ENCODE peak calls at places on chromosomes 2 and 18, in ten cellular contexts. Z is fibroblast of pulmonary artery, H is cardiac muscle cell, S is brain microvascular endothelial cell, P is ovary, C is endothelial cell of umbilical vein, D is epithelial cell of esophagus, M is neural progenitor cell, J is fibroblast of lung, F is lower lobe of right lung. B is an unnamed sample.

GRCh38 chr18:63890226-63890949 is 2.9 kb downstream of the SERPINB2 start:
- DNase-seq in P (no peak), Z (no peak), M (no peak), C (no peak), H (no peak), S (no peak), J (no peak), D (peak), F (no peak), B (no peak)

GRCh38 chr2:124836415-124836814 is 811.3 kb downstream of the CNTNAP5 start:
- DNase-seq in H (no peak), P (no peak), Z (peak), C (no peak), J (peak), F (no peak), D (no peak), M (no peak), S (no peak), B (no peak)

GRCh38 chr2:165406053-165406628 is 63.4 kb upstream of the CSRNP3 start:
- DNase-seq in F (no peak), C (no peak), S (peak), M (peak), P (no peak), H (no peak), D (peak), Z (no peak), J (peak), B (peak)

GRCh38 chr18:78105611-78106010 is 856.0 kb downstream of the GALR1 start:
- DNase-seq in J (no peak), M (no peak), D (no peak), H (no peak), P (no peak), S (no peak), Z (no peak), C (no peak), F (no peak), B (no peak)

GRCh38 chr2:187169864-187170263 is 278.2 kb downstream of the CALCRL start:
- DNase-seq in D (no peak), S (no peak), F (no peak), M (no peak), J (no peak), C (no peak), P (no peak), Z (no peak), H (peak), B (no peak)

GRCh38 chr18:62710417-62710816 is 4.9 kb upstream of the PHLPP1 start:
- DNase-seq in D (no peak), F (no peak), M (no peak), H (no peak), P (no peak), Z (no peak), C (no peak), S (no peak), J (peak), B (no peak)

GRCh38 chr18:58025733-58026132 is 18.3 kb upstream of the NEDD4L start:
- DNase-seq in M (no peak), S (no peak), C (no peak), Z (no peak), J (peak), F (no peak), P (no peak), D (peak), H (no peak), B (no peak)

GRCh38 chr2:69978157-69978904 is 16.9 kb upstream of the ASPRV1 start:
- DNase-seq in Z (no peak), P (no peak), F (no peak), J (no peak), H (no peak), M (no peak), D (no peak), C (no peak), S (no peak), B (no peak)

GRCh38 chr18:63306249-63306648 is 13.3 kb downstream of the BCL2 start:
- DNase-seq in Z (no peak), J (no peak), H (no peak), F (no peak), D (no peak), S (no peak), M (no peak), P (no peak), C (no peak), B (no peak)

GRCh38 chr2:183541766-183542165 is 417.5 kb downstream of the NUP35 start:
- DNase-seq in F (no peak), Z (no peak), M (no peak), P (no peak), J (peak), H (no peak), S (peak), D (peak), C (no peak), B (peak)

GRCh38 chr2:200377774-200378336 is 71.4 kb downstream of the SPATS2L start:
- DNase-seq in D (peak), P (no peak), C (no peak), F (no peak), J (no peak), M (no peak), Z (no peak), S (no peak), H (no peak), B (no peak)

GRCh38 chr2:77512521-77512920 is 9.7 kb downstream of the LRRTM4 start:
- DNase-seq in J (peak), Z (no peak), S (no peak), P (no peak), M (no peak), H (no peak), C (no peak), F (no peak), D (no peak), B (no peak)

GRCh38 chr2:85579266-85579935 is 2.0 kb downstream of the VAMP8 start:
- DNase-seq in M (no peak), S (no peak), P (no peak), J (no peak), F (peak), D (no peak), H (no peak), C (no peak), Z (no peak), B (no peak)

GRCh38 chr2:191866195-191866594 is 19.3 kb upstream of the CAVIN2 start:
- DNase-seq in H (no peak), F (no peak), C (no peak), Z (no peak), M (no peak), D (no peak), S (no peak), P (no peak), J (no peak), B (no peak)
- TF ChIP-seq CTCF in H (no peak), F (no peak), C (no peak), Z (no peak), M (peak), D (no peak), S (no peak), P (no peak), J (no peak), B (no peak)

GRCh38 chr2:178909507-178909906 is 102.3 kb upstream of the TTN start:
- DNase-seq in M (no peak), D (no peak), H (no peak), C (no peak), F (no peak), S (no peak), Z (no peak), P (no peak), J (no peak), B (no peak)

GRCh38 chr2:178905266-178905665 is 98.0 kb upstream of the TTN start:
- DNase-seq in H (no peak), P (no peak), J (no peak), Z (no peak), M (no peak), D (no peak), C (no peak), F (no peak), S (no peak), B (peak)

GRCh38 chr2:178912416-178913056 is 105.3 kb upstream of the TTN start:
- DNase-seq in Z (peak), P (no peak), C (no peak), J (peak), H (no peak), D (peak), S (no peak), M (no peak), F (no peak), B (no peak)

GRCh38 chr2:178910005-178910404 is 102.8 kb upstream of the TTN start:
- DNase-seq in F (no peak), H (no peak), Z (no peak), P (no peak), C (no peak), D (peak), S (no peak), J (no peak), M (no peak), B (no peak)

DNA sequence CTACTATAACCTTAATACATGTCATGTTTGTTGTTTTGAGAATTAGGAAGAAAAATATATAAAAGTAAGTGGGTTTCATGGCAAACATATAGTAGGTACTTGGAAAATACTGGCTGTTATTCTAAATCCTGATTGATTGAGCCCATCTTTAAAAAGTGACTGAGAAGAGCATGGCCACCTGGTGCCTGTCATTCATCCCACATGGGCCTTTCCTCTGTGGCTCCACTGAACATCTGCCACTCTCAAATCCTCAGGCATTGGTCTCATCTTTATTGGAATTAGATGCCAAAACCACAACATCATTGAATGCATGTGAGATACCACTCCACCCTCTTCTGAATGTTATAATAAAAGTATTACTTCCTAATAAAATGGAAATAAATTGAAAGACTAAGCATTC is 101.6 kb upstream of the TTN start:
- DNase-seq in M (no peak), H (no peak), C (no peak), D (no peak), Z (no peak), S (no peak), P (no peak), J (no peak), F (no peak), B (no peak)
- H3K4me3 ChIP-seq in M (no peak), H (no peak), C (no peak), D (no peak), Z (no peak), S (no peak), P (no peak), J (no peak), F (no peak), B (no peak)

DNA sequence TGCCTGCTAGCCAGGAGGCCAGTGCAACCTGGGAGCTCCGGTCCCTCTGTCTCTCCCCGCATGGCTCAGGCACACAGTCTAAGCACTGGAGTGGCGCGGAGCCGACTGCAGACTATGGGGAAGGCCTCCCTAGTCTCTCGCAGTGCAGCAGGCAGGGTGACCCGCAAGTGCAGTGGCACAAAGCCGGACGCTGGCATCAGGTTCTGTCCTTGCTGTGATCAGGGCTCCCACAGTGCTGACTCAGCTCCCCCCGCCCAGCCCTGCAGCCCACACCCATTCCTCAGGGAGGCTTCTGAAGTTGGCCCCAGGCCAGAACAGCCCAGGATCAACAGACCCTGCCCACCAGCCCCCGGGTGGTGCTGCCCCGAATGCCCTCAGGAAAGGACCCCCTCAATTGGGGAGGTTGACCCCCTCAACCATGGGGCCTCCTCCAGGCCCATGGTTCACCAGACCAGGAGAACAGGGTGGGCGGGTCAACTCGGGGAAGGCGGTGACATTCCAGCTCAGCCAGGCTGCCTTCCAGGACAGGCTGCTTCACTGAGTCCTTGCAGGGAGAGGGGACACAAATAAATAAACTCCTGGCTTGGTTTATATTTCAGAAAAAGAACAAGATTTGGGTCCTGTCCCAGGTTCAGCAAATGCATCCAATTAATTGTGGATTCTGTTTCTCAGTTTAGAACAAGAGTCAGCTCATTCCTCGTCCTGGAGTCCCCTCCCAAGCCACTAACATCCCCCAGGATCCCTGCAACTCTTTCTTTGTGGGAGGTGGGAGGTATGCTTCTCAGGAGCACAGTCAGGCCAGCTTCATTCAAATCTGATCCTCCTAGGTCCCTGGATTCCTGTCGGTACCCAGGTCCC is 12.2 kb downstream of the BIN1 start:
- DNase-seq in D (peak), M (peak), P (peak), Z (no peak), J (peak), C (no peak), F (peak), S (no peak), H (peak), B (no peak)
- TF ChIP-seq CTCF in D (no peak), M (no peak), P (no peak), Z (no peak), J (no peak), C (no peak), F (no peak), S (no peak), H (no peak), B (no peak)

GRCh38 chr2:178068823-178069454 is 3.6 kb downstream of the PDE11A start:
- DNase-seq in J (no peak), F (no peak), S (no peak), C (no peak), Z (no peak), P (no peak), D (no peak), H (no peak), M (no peak), B (no peak)

GRCh38 chr2:178070824-178071223 is 1.8 kb downstream of the PDE11A start:
- DNase-seq in M (no peak), Z (no peak), P (no peak), H (no peak), S (no peak), F (no peak), C (no peak), J (peak), D (no peak), B (no peak)

GRCh38 chr2:178072000-178072382 is 586 bp downstream of the PDE11A start:
- DNase-seq in F (no peak), H (no peak), D (no peak), Z (no peak), M (no peak), S (no peak), C (no peak), J (no peak), P (no peak), B (no peak)

GRCh38 chr2:178066890-178067669 is 5.5 kb downstream of the PDE11A start:
- DNase-seq in C (no peak), D (no peak), H (no peak), M (no peak), J (peak), S (no peak), P (no peak), Z (no peak), F (no peak), B (no peak)

GRCh38 chr2:178069551-178069950 is 3.0 kb downstream of the PDE11A start:
- DNase-seq in D (no peak), H (no peak), F (no peak), C (no peak), M (no peak), Z (no peak), S (no peak), J (peak), P (no peak), B (no peak)
- H3K4me3 ChIP-seq in D (no peak), H (no peak), F (no peak), C (no peak), M (no peak), Z (no peak), S (no peak), J (no peak), P (no peak), B (no peak)

GRCh38 chr2:45572979-45573378 is 38.1 kb downstream of the SRBD1 start:
- DNase-seq in F (no peak), C (no peak), S (no peak), P (no peak), H (no peak), M (no peak), J (no peak), D (no peak), Z (no peak), B (no peak)

GRCh38 chr2:45575881-45576280 is 35.2 kb downstream of the SRBD1 start:
- DNase-seq in F (peak), D (no peak), S (no peak), C (no peak), M (no peak), P (no peak), Z (no peak), H (no peak), J (no peak), B (no peak)

GRCh38 chr2:45582522-45582921 is 28.5 kb downstream of the SRBD1 start:
- DNase-seq in H (no peak), P (no peak), C (no peak), M (no peak), S (no peak), Z (no peak), J (no peak), F (no peak), D (no peak), B (no peak)

GRCh38 chr2:45577426-45577825 is 33.6 kb downstream of the SRBD1 start:
- DNase-seq in C (no peak), H (no peak), M (no peak), S (peak), P (no peak), F (no peak), D (no peak), Z (no peak), J (peak), B (no peak)

DNA sequence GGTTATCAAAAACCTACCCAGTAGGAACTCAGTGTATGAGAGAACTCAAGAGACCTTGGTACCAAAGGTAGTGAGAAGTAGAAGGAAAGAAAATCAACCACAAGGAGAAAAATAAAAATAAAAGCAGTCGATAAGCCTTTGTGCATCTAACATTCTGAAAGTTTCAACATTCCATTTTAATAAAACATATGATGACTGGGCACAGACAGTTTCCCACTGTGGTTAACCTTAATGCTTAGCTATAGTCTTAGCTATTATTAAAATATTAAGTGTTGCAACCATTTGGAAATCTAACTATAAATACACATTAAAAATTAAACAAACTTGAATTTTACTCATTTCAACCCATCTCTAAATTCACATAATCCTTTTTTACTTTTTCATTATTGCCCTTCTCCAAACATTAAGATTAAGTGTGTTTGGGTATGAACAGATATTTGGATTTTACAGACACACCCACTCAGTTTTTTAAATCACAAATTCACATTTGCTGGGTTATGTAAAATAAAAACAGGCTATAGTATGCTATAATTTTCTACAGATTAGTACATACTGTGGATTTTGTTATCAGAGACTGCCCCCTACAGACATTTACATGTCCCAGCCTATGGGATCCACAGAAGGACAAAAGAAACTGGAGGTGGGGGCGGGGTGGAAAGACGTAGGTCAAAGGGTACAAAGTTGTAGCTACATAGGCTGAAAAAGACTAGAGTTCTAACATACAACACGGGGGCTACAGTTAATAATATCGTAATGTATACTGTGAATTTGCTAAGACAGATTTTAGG is 32.8 kb downstream of the SRBD1 start:
- DNase-seq in H (peak), P (no peak), C (peak), M (peak), F (peak), S (peak), J (peak), Z (peak), D (peak), B (no peak)
- TF ChIP-seq CTCF in H (peak), P (no peak), C (peak), M (peak), F (peak), S (peak), J (peak), Z (peak), D (peak), B (peak)

DNA sequence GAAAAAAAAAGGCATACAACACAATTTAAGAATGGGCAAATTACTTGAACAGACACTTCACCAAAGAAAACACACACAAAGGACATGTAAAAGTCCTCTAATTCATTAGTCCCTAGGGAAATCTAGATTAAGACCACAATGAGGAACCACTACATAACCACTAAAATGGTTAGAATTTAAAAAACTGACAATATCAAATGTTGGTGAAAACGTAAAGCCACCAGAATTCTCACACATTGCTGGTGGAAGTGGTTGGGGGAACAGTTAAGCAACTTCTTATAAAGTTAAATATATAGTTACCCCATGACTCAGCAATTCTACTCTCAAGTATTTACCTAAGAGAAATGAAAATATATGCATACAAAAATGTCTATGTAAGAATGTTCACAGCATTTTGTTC is 11.8 kb downstream of the RTN4 start:
- DNase-seq in J (peak), P (no peak), Z (no peak), D (no peak), M (no peak), H (no peak), F (no peak), C (no peak), S (no peak), B (no peak)
- H3K4me3 ChIP-seq in J (peak), P (no peak), Z (no peak), D (no peak), M (no peak), H (no peak), F (no peak), C (no peak), S (no peak), B (no peak)

DNA sequence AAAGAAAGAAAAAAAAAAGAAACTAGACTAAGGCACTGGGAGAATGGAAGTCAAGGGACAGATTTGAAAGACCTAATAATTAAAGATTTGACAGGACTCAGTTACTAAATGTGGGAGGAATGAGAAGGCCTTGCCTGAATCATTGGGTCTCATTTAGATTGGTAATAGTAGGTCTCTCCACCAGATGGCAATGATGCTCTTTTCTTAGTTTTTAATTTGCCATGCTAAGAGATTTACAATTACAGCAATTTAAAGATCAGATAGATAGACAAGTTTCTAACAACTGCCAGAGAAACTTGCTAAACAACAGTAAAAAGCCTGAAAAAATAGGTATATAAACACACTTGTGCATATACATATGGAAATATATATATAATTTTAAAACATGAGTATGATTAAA is 153.0 kb downstream of the TMEM247 start:
- DNase-seq in F (no peak), S (no peak), Z (peak), C (peak), J (peak), M (peak), D (peak), P (no peak), H (peak), B (no peak)
- TF ChIP-seq CTCF in F (peak), S (peak), Z (peak), C (peak), J (peak), M (peak), D (peak), P (peak), H (peak), B (peak)

GRCh38 chr2:96526615-96527014 is 9.9 kb upstream of the ARID5A start:
- DNase-seq in D (no peak), C (no peak), H (no peak), J (no peak), S (no peak), P (no peak), F (no peak), M (no peak), Z (no peak), B (no peak)

GRCh38 chr2:96527052-96527964 is 9.2 kb upstream of the ARID5A start:
- DNase-seq in P (peak), J (peak), Z (peak), C (peak), D (no peak), S (no peak), M (peak), F (no peak), H (peak), B (no peak)

GRCh38 chr2:96529376-96530143 is 7.0 kb upstream of the ARID5A start:
- DNase-seq in M (no peak), P (no peak), D (no peak), J (no peak), S (no peak), H (no peak), Z (no peak), F (no peak), C (no peak), B (no peak)

GRCh38 chr2:96528680-96529375 is 7.7 kb upstream of the ARID5A start:
- DNase-seq in J (no peak), C (no peak), H (no peak), Z (no peak), P (no peak), D (no peak), S (no peak), M (no peak), F (no peak), B (no peak)

GRCh38 chr2:96527990-96528679 is 8.4 kb upstream of the ARID5A start:
- DNase-seq in H (no peak), M (no peak), P (peak), Z (peak), S (peak), J (peak), F (peak), C (peak), D (no peak), B (no peak)
- H3K4me3 ChIP-seq in H (no peak), M (peak), P (peak), Z (peak), S (peak), J (peak), F (peak), C (peak), D (peak), B (peak)